ENCODE peak calls at places on chromosomes 1 and 21, in seven cellular contexts. F is iPS DF 6.9, Y is osteoblast, D is BE2C, W is GM06990, Z is spleen, K is GM23338. Q is an unnamed sample.
A peak's percentile ranks its signal among the peaks of the same experiment; 100 is the strongest.

GRCh38 chr1:29698033-29698432 is 461.7 kb downstream of the PTPRU start:
- DNase-seq in F (no peak), Y (peak; percentile 97), D (peak; percentile 65), W (no peak), Z (no peak), K (peak; percentile 83), Q (no peak)

GRCh38 chr1:47680815-47681475 is 243.1 kb downstream of the FOXD2 start:
- DNase-seq in F (no peak), Y (no peak), D (no peak), W (no peak), Z (peak; percentile 53), K (no peak), Q (no peak)

GRCh38 chr1:59156031-59156430 is 140.9 kb upstream of the FGGY start:
- DNase-seq in F (no peak), Y (no peak), D (no peak), W (no peak), Z (no peak), K (no peak), Q (no peak)

GRCh38 chr1:36580524-36580923 is 97.8 kb upstream of the CSF3R start:
- DNase-seq in F (no peak), Y (no peak), D (no peak), W (no peak), Z (no peak), K (peak; percentile 65), Q (no peak)

GRCh38 chr1:108502624-108503023 is 52.5 kb downstream of the NBPF6 start:
- DNase-seq in F (no peak), Y (peak; percentile 42), D (no peak), W (no peak), Z (no peak), K (no peak), Q (no peak)

GRCh38 chr1:201649776-201650607 is 111.1 kb downstream of the NAV1 start:
- DNase-seq in F (no peak), Y (peak; percentile 96), D (peak; percentile 79), W (no peak), Z (no peak), K (peak; percentile 92), Q (no peak)

GRCh38 chr1:104238991-104239390 is 489.3 kb downstream of the AMY1C start:
- DNase-seq in F (no peak), Y (no peak), D (peak; percentile 63), W (no peak), Z (no peak), K (peak; percentile 29), Q (no peak)

GRCh38 chr1:221991221-221991620 is 249.3 kb upstream of the DUSP10 start:
- DNase-seq in F (no peak), Y (peak; percentile 60), D (no peak), W (no peak), Z (no peak), K (no peak), Q (no peak)

GRCh38 chr1:189654906-189655305 is 822.8 kb downstream of the BRINP3 start:
- DNase-seq in F (no peak), Y (no peak), D (no peak), W (no peak), Z (no peak), K (no peak), Q (no peak)

GRCh38 chr1:85244271-85245053 is 15.0 kb downstream of the C1orf52 start:
- DNase-seq in F (no peak), Y (peak; percentile 19), D (no peak), W (no peak), Z (no peak), K (no peak), Q (no peak)

GRCh38 chr1:154157520-154158306 is 2.8 kb upstream of the NUP210L start:
- DNase-seq in F (no peak), Y (peak; percentile 75), D (no peak), W (peak; percentile 63), Z (no peak), K (no peak), Q (peak; percentile 80)

GRCh38 chr21:39481886-39482285 is 30.1 kb downstream of the SH3BGR start:
- DNase-seq in F (no peak), Y (no peak), D (no peak), W (no peak), Z (no peak), K (no peak), Q (no peak)

GRCh38 chr1:164774819-164775654 is 216.1 kb downstream of the PBX1 start:
- DNase-seq in F (no peak), Y (no peak), D (peak; percentile 53), W (no peak), Z (no peak), K (no peak), Q (no peak)

GRCh38 chr1:55506686-55507577 is 291.8 kb upstream of the USP24 start:
- DNase-seq in F (no peak), Y (peak; percentile 58), D (no peak), W (no peak), Z (no peak), K (no peak), Q (no peak)

GRCh38 chr21:35648512-35648911 is 411.8 kb downstream of the SETD4 start:
- DNase-seq in F (no peak), Y (no peak), D (no peak), W (no peak), Z (no peak), K (no peak), Q (no peak)

GRCh38 chr1:177077734-177078489 is 86.6 kb downstream of the ASTN1 start:
- DNase-seq in F (no peak), Y (no peak), D (no peak), W (no peak), Z (no peak), K (no peak), Q (no peak)

GRCh38 chr1:109874445-109874844 is 36.2 kb upstream of the CSF1 start:
- DNase-seq in F (no peak), Y (peak; percentile 9), D (no peak), W (no peak), Z (no peak), K (no peak), Q (no peak)

GRCh38 chr1:109275706-109276345 is 7.1 kb downstream of the PSRC1 start:
- DNase-seq in F (no peak), Y (peak; percentile 97), D (peak; percentile 43), W (no peak), Z (peak; percentile 72), K (no peak), Q (no peak)

GRCh38 chr1:109807822-109808680 is 44.3 kb upstream of the EPS8L3 start:
- DNase-seq in F (no peak), Y (no peak), D (no peak), W (no peak), Z (no peak), K (no peak), Q (no peak)

GRCh38 chr1:245972476-245972875 is 534.6 kb downstream of the SMYD3 start:
- DNase-seq in F (no peak), Y (no peak), D (no peak), W (no peak), Z (no peak), K (no peak), Q (no peak)

GRCh38 chr1:186046437-186047233 is 312.4 kb downstream of the HMCN1 start:
- DNase-seq in F (no peak), Y (no peak), D (no peak), W (no peak), Z (no peak), K (no peak), Q (no peak)

GRCh38 chr21:44370027-44370735 is 16.8 kb downstream of the TRPM2 start:
- DNase-seq in F (no peak), Y (peak; percentile 94), D (peak; percentile 36), W (no peak), Z (peak; percentile 84), K (peak; percentile 74), Q (no peak)

GRCh38 chr1:1230656-1231399 is 973 bp downstream of the SDF4 start:
- DNase-seq in F (no peak), Y (peak; percentile 100), D (no peak), W (no peak), Z (no peak), K (no peak), Q (no peak)

GRCh38 chr1:240114222-240114621 is 22.5 kb downstream of the FMN2 start:
- DNase-seq in F (no peak), Y (no peak), D (no peak), W (no peak), Z (no peak), K (no peak), Q (no peak)

GRCh38 chr1:29960906-29961675 is 724.8 kb downstream of the PTPRU start:
- DNase-seq in F (no peak), Y (no peak), D (peak; percentile 35), W (no peak), Z (no peak), K (peak; percentile 54), Q (no peak)

GRCh38 chr21:46406001-46406400 is 52.7 kb upstream of the DIP2A start:
- DNase-seq in F (no peak), Y (no peak), D (no peak), W (no peak), Z (no peak), K (no peak), Q (no peak)

GRCh38 chr1:246795094-246795671 is 71.0 kb downstream of the SCCPDH start:
- DNase-seq in F (no peak), Y (peak; percentile 82), D (no peak), W (no peak), Z (no peak), K (peak; percentile 80), Q (no peak)

GRCh38 chr1:109040627-109041613 is 982 bp downstream of the WDR47 start:
- DNase-seq in F (no peak), Y (peak; percentile 90), D (peak; percentile 49), W (peak; percentile 54), Z (peak; percentile 90), K (peak; percentile 67), Q (no peak)

GRCh38 chr21:44918107-44918470 is 2.6 kb downstream of the ITGB2 start:
- DNase-seq in F (no peak), Y (no peak), D (no peak), W (no peak), Z (peak; percentile 81), K (no peak), Q (no peak)

GRCh38 chr1:77051406-77051805 is 167.8 kb downstream of the PIGK start:
- DNase-seq in F (no peak), Y (no peak), D (no peak), W (no peak), Z (no peak), K (no peak), Q (no peak)

GRCh38 chr1:161949543-161949942 is 74.1 kb downstream of the OLFML2B start:
- DNase-seq in F (no peak), Y (no peak), D (no peak), W (no peak), Z (no peak), K (no peak), Q (no peak)